ENCODE peak calls at places on chromosome 7, in nine cellular contexts. W is H1; R is renal cortical epithelial cell; K is EH; N is GM04504; D is MCF 10A; P is NCI-H2227 treated with DMSO at 0.1 percent for 48 hours; V is activated CD8-positive, alpha-beta memory T cell treated with anti-CD3 and anti-CD28 coated beads for 48 hours; Y is T-cell. A is an unnamed sample.

GRCh38 chr7:138665249-138665648 is 35.9 kb downstream of the SVOPL start:
- DNase-seq in R (no peak), P (no peak), D (no peak), W (no peak), N (no peak), V (no peak), Y (no peak), K (no peak), A (no peak)

GRCh38 chr7:85595639-85596268 is 408.9 kb upstream of the SEMA3D start:
- DNase-seq in P (no peak), W (no peak), Y (no peak), V (no peak), D (no peak), N (peak; percentile 7), K (peak; percentile 44), R (no peak), A (no peak)

GRCh38 chr7:72286486-72286885 is 125.7 kb downstream of the CALN1 start:
- DNase-seq in W (no peak), R (no peak), D (no peak), N (no peak), K (no peak), Y (no peak), V (no peak), P (no peak), A (no peak)

GRCh38 chr7:7498881-7499280 is 36.8 kb downstream of the COL28A1 start:
- DNase-seq in D (no peak), R (no peak), V (no peak), P (peak; percentile 46), W (no peak), K (no peak), Y (no peak), N (no peak), A (no peak)

GRCh38 chr7:84823530-84823929 is 363.3 kb downstream of the SEMA3D start:
- DNase-seq in D (no peak), K (no peak), P (no peak), N (no peak), W (no peak), Y (no peak), V (no peak), R (no peak), A (no peak)

GRCh38 chr7:92276486-92276885 is 30.7 kb downstream of the ANKIB1 start:
- DNase-seq in K (no peak), W (no peak), V (no peak), D (no peak), N (no peak), Y (no peak), P (no peak), R (no peak), A (no peak)

GRCh38 chr7:92778972-92779371 is 57.4 kb downstream of the CDK6 start:
- DNase-seq in R (peak; percentile 86), W (no peak), V (no peak), K (peak; percentile 64), D (peak; percentile 93), Y (no peak), P (no peak), N (peak; percentile 72), A (no peak)

GRCh38 chr7:140517546-140518369 is 38.5 kb upstream of the MKRN1 start:
- DNase-seq in V (peak; percentile 47), R (peak; percentile 76), P (peak; percentile 89), K (peak; percentile 92), N (peak; percentile 81), W (peak; percentile 95), D (peak; percentile 91), Y (peak; percentile 41), A (peak; percentile 79)

GRCh38 chr7:123440202-123440601 is 94.2 kb downstream of the IQUB start:
- DNase-seq in P (no peak), V (no peak), N (no peak), W (no peak), Y (no peak), R (no peak), K (no peak), D (no peak), A (no peak)

GRCh38 chr7:107715531-107715930 is 28.4 kb upstream of the CBLL1 start:
- DNase-seq in V (no peak), R (no peak), Y (no peak), P (no peak), W (no peak), K (peak; percentile 13), D (peak; percentile 34), N (no peak), A (no peak)

GRCh38 chr7:29035044-29035740 is 77.1 kb upstream of the TRIL start:
- DNase-seq in V (no peak), N (peak; percentile 42), P (no peak), K (peak; percentile 77), Y (no peak), R (peak; percentile 85), W (no peak), D (peak; percentile 89), A (peak; percentile 67)

GRCh38 chr7:153297141-153297540 is 537.6 kb downstream of the ACTR3B start:
- DNase-seq in W (no peak), D (no peak), R (no peak), N (no peak), Y (no peak), P (no peak), V (no peak), K (no peak), A (no peak)

GRCh38 chr7:94195813-94196212 is 191.7 kb upstream of the BET1 start:
- DNase-seq in V (no peak), W (no peak), N (no peak), K (peak; percentile 50), R (no peak), P (no peak), Y (no peak), D (no peak), A (no peak)

GRCh38 chr7:65968256-65969185 is 13.5 kb downstream of the GUSB start:
- DNase-seq in N (no peak), Y (no peak), W (no peak), P (no peak), D (no peak), R (no peak), K (no peak), V (no peak), A (no peak)

GRCh38 chr7:100583132-100584045 is 2.5 kb downstream of the LRCH4 start:
- DNase-seq in R (no peak), W (no peak), P (peak; percentile 34), V (no peak), K (peak; percentile 42), Y (peak; percentile 63), N (no peak), D (no peak), A (no peak)

GRCh38 chr7:41696323-41696916 is 6.5 kb downstream of the INHBA start:
- DNase-seq in R (no peak), D (peak; percentile 89), W (peak; percentile 88), N (peak; percentile 68), V (no peak), P (no peak), K (peak; percentile 86), Y (no peak), A (peak; percentile 92)

A was measured in Caki2.